ENCODE peak calls at places on chromosomes 12 and 14, in four cellular contexts. F is left ventricle myocardium inferior, M is Peyer's patch, J is brain microvascular endothelial cell. U is an unnamed sample. For H3K36me3, the result is how much of the 10 kb centered on the place peaks cover.

GRCh38 chr14:90115780-90116179 is 54.0 kb downstream of the KCNK13 start:
- DNase-seq in F (no peak), M (no peak), J (no peak), U (no peak)

GRCh38 chr12:1992732-1993131 is 11.5 kb downstream of the DCP1B start:
- DNase-seq in F (no peak), M (no peak), J (no peak), U (no peak)

GRCh38 chr12:79444089-79444488 is 246.7 kb downstream of the PAWR start:
- DNase-seq in F (no peak), M (no peak), J (peak), U (no peak)

GRCh38 chr14:104199266-104199665 is 60.9 kb downstream of the KIF26A start:
- DNase-seq in F (no peak), M (no peak), J (no peak), U (no peak)

GRCh38 chr14:58071341-58071740 is 80.7 kb downstream of the ARMH4 start:
- DNase-seq in F (no peak), M (no peak), J (no peak), U (no peak)

GRCh38 chr14:91350483-91350812 is 67.2 kb downstream of the CCDC88C start:
- DNase-seq in F (no peak), M (no peak), J (no peak), U (no peak)

GRCh38 chr12:64968989-64969819 is 144.8 kb downstream of the TBC1D30 start:
- DNase-seq in F (no peak), M (no peak), J (peak), U (peak)

GRCh38 chr14:49940805-49941421 is 48.0 kb downstream of the ARF6 start:
- DNase-seq in F (no peak), M (no peak), J (no peak), U (no peak)

GRCh38 chr14:20682435-20683124 is 1.8 kb upstream of the RNASE4 start:
- DNase-seq in F (peak), M (peak), J (peak), U (no peak)

GRCh38 chr12:66189476-66189823 is 436 bp downstream of the IRAK3 start:
- DNase-seq in F (no peak), M (no peak), J (no peak), U (no peak)

GRCh38 chr12:108399514-108399913 is 60.4 kb upstream of the CMKLR1 start:
- DNase-seq in F (peak), M (no peak), J (no peak), U (no peak)

GRCh38 chr14:57362356-57362755 is 28.0 kb upstream of the NAA30 start:
- DNase-seq in F (no peak), M (no peak), J (no peak), U (peak)

GRCh38 chr12:122127839-122128238 is 46.2 kb downstream of the IL31 start:
- DNase-seq in F (no peak), M (no peak), J (no peak), U (no peak)
- H3K36me3 ChIP-seq in F (half or more), M (under half), J (under half), U (under half)

GRCh38 chr12:16604853-16605252 is 1.1 kb downstream of the LMO3 start:
- DNase-seq in F (no peak), M (no peak), J (no peak), U (no peak)

GRCh38 chr12:16606117-16606200 is at the start of gene LMO3:
- DNase-seq in F (no peak), M (no peak), J (no peak), U (no peak)

GRCh38 chr12:16606201-16606849 is 363 bp upstream of the LMO3 start:
- DNase-seq in F (no peak), M (no peak), J (peak), U (no peak)

GRCh38 chr12:16606936-16607335 is 974 bp upstream of the LMO3 start:
- DNase-seq in F (no peak), M (no peak), J (no peak), U (no peak)

GRCh38 chr12:16605666-16606116 is 271 bp downstream of the LMO3 start:
- DNase-seq in F (no peak), M (no peak), J (no peak), U (no peak)
- H3K4me3 ChIP-seq in F (peak), M (peak), J (peak), U (peak)

GRCh38 chr14:72893636-72894322 is at the start of gene DPF3:
- DNase-seq in F (peak), M (peak), J (peak), U (peak)

GRCh38 chr14:72891666-72892102 is 2.2 kb downstream of the DPF3 start:
- DNase-seq in F (no peak), M (no peak), J (no peak), U (no peak)

GRCh38 chr14:72894323-72894622 is 372 bp upstream of the DPF3 start:
- DNase-seq in F (no peak), M (no peak), J (no peak), U (no peak)

GRCh38 chr14:72892879-72893635 is 844 bp downstream of the DPF3 start:
- DNase-seq in F (peak), M (peak), J (no peak), U (no peak)

GRCh38 chr14:72892103-72892878 is 1.6 kb downstream of the DPF3 start:
- DNase-seq in F (no peak), M (no peak), J (peak), U (no peak)
- TF ChIP-seq CTCF in F (no peak), M (no peak), J (peak), U (peak)

GRCh38 chr12:57300961-57301584 is 50.1 kb upstream of the STAC3 start:
- DNase-seq in F (no peak), M (no peak), J (no peak), U (no peak)

GRCh38 chr12:57299514-57300016 is 48.6 kb upstream of the STAC3 start:
- DNase-seq in F (no peak), M (no peak), J (no peak), U (no peak)

GRCh38 chr12:57296291-57296690 is 45.3 kb upstream of the STAC3 start:
- DNase-seq in F (no peak), M (no peak), J (no peak), U (no peak)
- H3K36me3 ChIP-seq in F (half or more), M (under half), J (under half), U (under half)

DNA sequence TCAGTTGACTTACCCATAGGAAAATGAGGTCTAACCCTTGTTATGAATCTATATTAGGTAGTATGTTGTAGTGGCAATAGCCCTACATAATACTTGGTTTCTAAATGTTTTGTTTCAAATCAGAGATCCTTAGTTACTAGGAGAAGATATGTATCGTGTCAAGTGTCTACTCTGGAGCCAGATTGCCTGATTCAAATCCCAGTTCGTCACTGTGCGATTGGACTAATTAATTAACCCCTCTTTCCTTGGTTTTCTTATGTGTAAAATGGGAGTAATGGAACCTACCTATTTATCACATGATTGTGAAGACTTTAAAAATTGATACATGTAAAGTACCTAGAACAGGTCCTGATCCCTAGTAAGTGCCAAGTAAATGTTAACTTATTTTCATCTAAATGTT is 1.4 kb downstream of the LETMD1 start:
- DNase-seq in F (no peak), M (no peak), J (no peak), U (no peak)
- H3K4me3 ChIP-seq in F (peak), M (peak), J (peak), U (no peak)

GRCh38 chr12:105275997-105276760 is 40.2 kb upstream of the APPL2 start:
- DNase-seq in F (no peak), M (no peak), J (no peak), U (no peak)

GRCh38 chr12:105281694-105282049 is 45.7 kb upstream of the APPL2 start:
- DNase-seq in F (no peak), M (no peak), J (no peak), U (no peak)

GRCh38 chr12:105280966-105281693 is 45.2 kb upstream of the APPL2 start:
- DNase-seq in F (no peak), M (no peak), J (no peak), U (no peak)

GRCh38 chr12:105279460-105280056 is 43.6 kb upstream of the APPL2 start:
- DNase-seq in F (no peak), M (no peak), J (peak), U (no peak)

DNA sequence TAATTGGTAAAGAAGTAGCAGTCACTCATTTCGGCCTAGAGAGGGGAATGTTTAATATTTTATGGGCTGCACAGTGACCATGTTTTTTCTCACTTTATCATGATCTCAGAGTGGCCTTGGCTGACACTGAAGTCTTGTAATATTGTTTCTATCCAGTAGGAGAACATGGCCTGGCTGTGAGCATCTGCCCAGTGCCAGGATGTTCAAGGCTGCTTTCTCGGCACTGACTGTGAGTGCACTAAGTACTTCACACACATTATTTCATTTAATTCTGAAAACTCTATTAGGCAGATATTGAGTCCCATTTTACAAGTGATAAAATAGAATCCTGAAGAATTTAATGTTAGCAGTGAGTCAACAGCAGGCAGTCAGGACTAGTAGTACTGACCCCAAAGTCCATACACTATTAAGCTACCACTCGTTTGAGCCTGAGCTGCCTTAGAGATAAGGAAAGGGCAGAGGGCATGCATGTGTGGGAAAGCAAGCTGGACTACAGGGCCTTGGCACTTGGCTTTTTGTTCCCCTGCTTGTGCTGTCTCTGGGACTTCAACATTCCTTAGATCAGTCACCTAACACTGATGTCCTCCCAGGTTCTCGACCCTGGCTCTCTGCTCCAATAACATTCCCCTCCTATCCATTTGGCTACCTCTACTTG is 42.2 kb upstream of the APPL2 start:
- DNase-seq in F (no peak), M (peak), J (peak), U (no peak)
- TF ChIP-seq CTCF in F (no peak), M (no peak), J (peak), U (no peak)

GRCh38 chr14:64994540-64994939 is 7.8 kb downstream of the FNTB start:
- DNase-seq in F (no peak), M (no peak), J (no peak), U (no peak)
- H3K36me3 ChIP-seq in F (under half), M (under half), J (under half), U (under half)

GRCh38 chr14:66508846-66509621 is 1.1 kb downstream of the GPHN start:
- DNase-seq in F (peak), M (peak), J (peak), U (no peak)
- H3K4me3 ChIP-seq in F (peak), M (peak), J (peak), U (peak)